ENCODE peak calls at places on chromosome 5, in four cellular contexts. B, F, Q and L are unnamed samples.

GRCh38 chr5:157177935-157178334 is 2.7 kb upstream of the ITK start:
- DNase-seq in B (no peak), F (no peak), Q (no peak), L (no peak)

GRCh38 chr5:149448831-149449714 is 70.0 kb upstream of the IL17B start:
- DNase-seq in B (peak; percentile 49), F (peak; percentile 52), Q (no peak), L (no peak)

GRCh38 chr5:65127181-65127901 is 354.4 kb downstream of the ADAMTS6 start:
- DNase-seq in B (no peak), F (no peak), Q (no peak), L (no peak)

GRCh38 chr5:51960617-51961115 is 577.4 kb downstream of the ISL1 start:
- DNase-seq in B (peak; percentile 38), F (peak; percentile 49), Q (no peak), L (no peak)

GRCh38 chr5:111296570-111296969 is 72.4 kb downstream of the CAMK4 start:
- DNase-seq in B (no peak), F (no peak), Q (no peak), L (no peak)

GRCh38 chr5:154567155-154567554 is 89.1 kb upstream of the HAND1 start:
- DNase-seq in B (no peak), F (no peak), Q (no peak), L (no peak)

GRCh38 chr5:153496835-153497234 is 6.4 kb downstream of the GRIA1 start:
- DNase-seq in B (peak; percentile 41), F (peak; percentile 50), Q (no peak), L (no peak)

GRCh38 chr5:29276371-29276770 is 1917.1 kb upstream of the CDH6 start:
- DNase-seq in B (no peak), F (no peak), Q (no peak), L (no peak)

GRCh38 chr5:997001-997474 is 11.6 kb upstream of the NKD2 start:
- DNase-seq in B (peak; percentile 56), F (no peak), Q (peak; percentile 31), L (no peak)

GRCh38 chr5:108168915-108169314 is 213.0 kb downstream of the FBXL17 start:
- DNase-seq in B (no peak), F (peak; percentile 2), Q (no peak), L (no peak)

GRCh38 chr5:75678155-75678554 is 39.1 kb downstream of the POC5 start:
- DNase-seq in B (no peak), F (no peak), Q (no peak), L (no peak)

GRCh38 chr5:82748688-82749091 is 328.5 kb downstream of the TMEM167A start:
- DNase-seq in B (no peak), F (no peak), Q (no peak), L (no peak)

GRCh38 chr5:34843482-34843881 is 4.5 kb downstream of the TTC23L start:
- DNase-seq in B (no peak), F (no peak), Q (no peak), L (no peak)

GRCh38 chr5:124289641-124290201 is 456.7 kb downstream of the ZNF608 start:
- DNase-seq in B (no peak), F (peak; percentile 77), Q (peak; percentile 50), L (no peak)

GRCh38 chr5:56670916-56671315 is 144.4 kb upstream of the MAP3K1 start:
- DNase-seq in B (no peak), F (peak; percentile 21), Q (no peak), L (no peak)

GRCh38 chr5:167633114-167633513 is 658.3 kb upstream of the WWC1 start:
- DNase-seq in B (no peak), F (peak; percentile 40), Q (no peak), L (no peak)

GRCh38 chr5:103362211-103362610 is 103.6 kb downstream of the MACIR start:
- DNase-seq in B (no peak), F (peak; percentile 48), Q (no peak), L (no peak)

GRCh38 chr5:16920109-16920816 is 15.8 kb downstream of the MYO10 start:
- DNase-seq in B (no peak), F (peak; percentile 29), Q (no peak), L (no peak)

GRCh38 chr5:73365301-73365853 is 83.2 kb downstream of the FOXD1 start:
- DNase-seq in B (no peak), F (peak; percentile 86), Q (no peak), L (peak; percentile 85)

GRCh38 chr5:124536333-124536732 is 210.1 kb downstream of the ZNF608 start:
- DNase-seq in B (no peak), F (no peak), Q (no peak), L (no peak)

GRCh38 chr5:95708876-95709275 is 22.3 kb upstream of the RHOBTB3 start:
- DNase-seq in B (no peak), F (no peak), Q (no peak), L (no peak)

GRCh38 chr5:177290816-177291596 is 12.5 kb downstream of the RAB24 start:
- DNase-seq in B (peak; percentile 53), F (no peak), Q (no peak), L (no peak)

GRCh38 chr5:43484049-43484849 is 584 bp upstream of the TMEM267 start:
- DNase-seq in B (peak; percentile 95), F (peak; percentile 88), Q (peak; percentile 86), L (peak; percentile 58)

GRCh38 chr5:42740920-42741319 is 15.7 kb upstream of the CCDC152 start:
- DNase-seq in B (no peak), F (no peak), Q (no peak), L (no peak)

GRCh38 chr5:159620853-159621540 is 290.7 kb upstream of the IL12B start:
- DNase-seq in B (no peak), F (peak; percentile 88), Q (no peak), L (peak; percentile 31)